ENCODE peak calls at places on chromosomes 12 and 14, in four cellular contexts. O is NCI-H1694 treated with DMSO at 0.1 percent for 48 hours, Q is AG04450, Y is T-helper 17 cell. K is an unnamed sample.

GRCh38 chr12:40946612-40947194 is 241.4 kb upstream of the PDZRN4 start:
- DNase-seq in O (peak), Q (no peak), Y (no peak), K (no peak)

GRCh38 chr14:52025310-52025709 is 36.0 kb downstream of the RTRAF start:
- DNase-seq in O (no peak), Q (peak), Y (no peak), K (no peak)

GRCh38 chr12:41979574-41979973 is 165.1 kb downstream of the GXYLT1 start:
- DNase-seq in O (no peak), Q (no peak), Y (no peak), K (no peak)

GRCh38 chr14:61388173-61388975 is 67.0 kb downstream of the PRKCH start:
- DNase-seq in O (no peak), Q (no peak), Y (no peak), K (no peak)

GRCh38 chr12:115870527-115870926 is 407.0 kb downstream of the MED13L start:
- DNase-seq in O (no peak), Q (no peak), Y (no peak), K (no peak)

GRCh38 chr12:82414926-82415325 is 56.6 kb downstream of the METTL25 start:
- DNase-seq in O (no peak), Q (no peak), Y (no peak), K (no peak)

GRCh38 chr14:71776463-71777359 is 155.5 kb upstream of the RGS6 start:
- DNase-seq in O (no peak), Q (no peak), Y (no peak), K (no peak)

GRCh38 chr12:123591702-123592481 is 7.5 kb downstream of the TMED2 start:
- DNase-seq in O (no peak), Q (peak), Y (no peak), K (no peak)

GRCh38 chr12:81147286-81147919 is 69.5 kb downstream of the ACSS3 start:
- DNase-seq in O (peak), Q (no peak), Y (no peak), K (no peak)

GRCh38 chr12:92002673-92003382 is 142.8 kb downstream of the BTG1 start:
- DNase-seq in O (no peak), Q (no peak), Y (no peak), K (no peak)

GRCh38 chr14:98808494-98809407 is 463.2 kb downstream of the BCL11B start:
- DNase-seq in O (no peak), Q (no peak), Y (no peak), K (no peak)

GRCh38 chr14:85280074-85280473 is 249.9 kb upstream of the FLRT2 start:
- DNase-seq in O (no peak), Q (no peak), Y (no peak), K (no peak)

GRCh38 chr12:80861636-80862378 is 75.9 kb downstream of the LIN7A start:
- DNase-seq in O (no peak), Q (peak), Y (no peak), K (no peak)

GRCh38 chr12:121026274-121027045 is 10.2 kb upstream of the C12orf43 start:
- DNase-seq in O (no peak), Q (no peak), Y (no peak), K (no peak)

GRCh38 chr14:98935921-98936320 is 336.1 kb downstream of the BCL11B start:
- DNase-seq in O (no peak), Q (no peak), Y (no peak), K (no peak)

GRCh38 chr14:43475762-43476161 is 1031.3 kb downstream of the FSCB start:
- DNase-seq in O (no peak), Q (no peak), Y (no peak), K (no peak)

GRCh38 chr12:109764123-109764522 is 50.5 kb downstream of the FAM222A start:
- DNase-seq in O (no peak), Q (no peak), Y (no peak), K (no peak)

GRCh38 chr12:110012137-110012536 is 12.9 kb downstream of the ANKRD13A start:
- DNase-seq in O (no peak), Q (no peak), Y (no peak), K (no peak)

GRCh38 chr14:101862711-101863110 is 101.2 kb downstream of the PPP2R5C start:
- DNase-seq in O (no peak), Q (no peak), Y (no peak), K (no peak)

GRCh38 chr12:100669922-100670321 is 96.4 kb downstream of the GAS2L3 start:
- DNase-seq in O (no peak), Q (no peak), Y (no peak), K (no peak)

GRCh38 chr12:3789838-3790237 is 36.9 kb upstream of the CRACR2A start:
- DNase-seq in O (no peak), Q (no peak), Y (no peak), K (no peak)